ENCODE peak calls at places on chromosomes 7 and 10, in seven cellular contexts. Q, C, P, N, S, T and O are unnamed samples.

GRCh38 chr7:116227678-116228239 is 17.4 kb downstream of the TES start:
- DNase-seq in Q (no peak), C (no peak), P (no peak), N (peak), S (no peak), T (no peak), O (no peak)

GRCh38 chr10:77889277-77889903 is 37.2 kb downstream of the DLG5 start:
- DNase-seq in Q (peak), C (no peak), P (no peak), N (no peak), S (no peak), T (no peak), O (peak)

GRCh38 chr10:78533776-78534175 is 500.1 kb downstream of the RPS24 start:
- DNase-seq in Q (no peak), C (peak), P (no peak), N (no peak), S (no peak), T (no peak), O (no peak)

GRCh38 chr7:38306136-38306535 is 32.7 kb upstream of the TARP start:
- DNase-seq in Q (no peak), C (no peak), P (no peak), N (peak), S (no peak), T (no peak), O (no peak)

GRCh38 chr10:7296648-7297047 is 114.2 kb downstream of the SFMBT2 start:
- DNase-seq in Q (no peak), C (no peak), P (no peak), N (no peak), S (no peak), T (no peak), O (no peak)

GRCh38 chr7:74449809-74450397 is 3.8 kb upstream of the GTF2IRD1 start:
- DNase-seq in Q (no peak), C (no peak), P (peak), N (peak), S (peak), T (peak), O (peak)

GRCh38 chr7:14158111-14158510 is 168.6 kb upstream of the ETV1 start:
- DNase-seq in Q (no peak), C (no peak), P (no peak), N (no peak), S (no peak), T (no peak), O (no peak)

GRCh38 chr7:9186730-9187129 is 753.3 kb downstream of the NXPH1 start:
- DNase-seq in Q (no peak), C (no peak), P (no peak), N (no peak), S (no peak), T (no peak), O (no peak)

GRCh38 chr7:46786221-46786951 is 795.5 kb downstream of the TNS3 start:
- DNase-seq in Q (no peak), C (no peak), P (no peak), N (peak), S (no peak), T (no peak), O (no peak)

GRCh38 chr7:157027568-157028527 is 17.4 kb upstream of the MNX1 start:
- DNase-seq in Q (no peak), C (peak), P (no peak), N (no peak), S (no peak), T (no peak), O (no peak)

GRCh38 chr7:106736508-106737201 is 75.7 kb upstream of the CCDC71L start:
- DNase-seq in Q (no peak), C (no peak), P (peak), N (peak), S (peak), T (peak), O (peak)

GRCh38 chr10:77836299-77836820 is 90.2 kb downstream of the DLG5 start:
- DNase-seq in Q (peak), C (peak), P (peak), N (peak), S (peak), T (peak), O (peak)

GRCh38 chr7:66202380-66202779 is 2.8 kb upstream of the TPST1 start:
- DNase-seq in Q (no peak), C (peak), P (no peak), N (no peak), S (no peak), T (peak), O (no peak)

GRCh38 chr10:1229574-1229973 is 173.4 kb downstream of the WDR37 start:
- DNase-seq in Q (no peak), C (no peak), P (no peak), N (no peak), S (no peak), T (no peak), O (no peak)

GRCh38 chr10:3119796-3120459 is 52.6 kb downstream of the PFKP start:
- DNase-seq in Q (no peak), C (no peak), P (no peak), N (peak), S (no peak), T (peak), O (no peak)

GRCh38 chr7:1547777-1548437 is 8.1 kb downstream of the TMEM184A start:
- DNase-seq in Q (no peak), C (no peak), P (no peak), N (no peak), S (no peak), T (no peak), O (no peak)

GRCh38 chr10:88840104-88840503 is 11.5 kb downstream of the ANKRD22 start:
- DNase-seq in Q (no peak), C (no peak), P (no peak), N (no peak), S (no peak), T (no peak), O (no peak)

GRCh38 chr7:84547326-84547725 is 352.7 kb upstream of the SEMA3A start:
- DNase-seq in Q (no peak), C (no peak), P (no peak), N (no peak), S (no peak), T (no peak), O (no peak)

GRCh38 chr10:32160866-32161265 is 104.6 kb upstream of the KIF5B start:
- DNase-seq in Q (no peak), C (no peak), P (no peak), N (no peak), S (no peak), T (no peak), O (no peak)

GRCh38 chr7:946256-946996 is 8.1 kb downstream of the ADAP1 start:
- DNase-seq in Q (no peak), C (peak), P (no peak), N (no peak), S (no peak), T (no peak), O (no peak)

GRCh38 chr7:25059576-25059975 is 65.5 kb downstream of the CYCS start:
- DNase-seq in Q (no peak), C (no peak), P (no peak), N (no peak), S (no peak), T (no peak), O (no peak)